ENCODE peak calls at places on chromosomes 16 and 17, in six cellular contexts. I is K562, N is AG20443, X is pulmonary artery endothelial cell, P is H54, R is nucleus accumbens. E is an unnamed sample.

GRCh38 chr17:75589919-75590303 is 2.3 kb downstream of the MYO15B start:
- DNase-seq in I (no peak), N (no peak), X (no peak), P (no peak), R (no peak), E (no peak)

GRCh38 chr16:51524555-51525373 is 373.7 kb upstream of the SALL1 start:
- DNase-seq in I (no peak), N (peak), X (no peak), P (no peak), R (peak), E (peak)

GRCh38 chr17:31508310-31509094 is 117.0 kb downstream of the RAB11FIP4 start:
- DNase-seq in I (peak), N (no peak), X (no peak), P (no peak), R (no peak), E (peak)

GRCh38 chr17:8013731-8014557 is 11.5 kb downstream of the GUCY2D start:
- DNase-seq in I (no peak), N (no peak), X (no peak), P (no peak), R (no peak), E (no peak)

GRCh38 chr17:71192039-71192555 is 928.7 kb upstream of the SOX9 start:
- DNase-seq in I (no peak), N (no peak), X (no peak), P (no peak), R (no peak), E (no peak)

GRCh38 chr16:5449901-5450300 is 352.3 kb upstream of the EEF2KMT start:
- DNase-seq in I (no peak), N (no peak), X (no peak), P (no peak), R (no peak), E (no peak)

GRCh38 chr17:59753522-59754467 is 46.3 kb downstream of the VMP1 start:
- DNase-seq in I (peak), N (peak), X (peak), P (peak), R (no peak), E (peak)

GRCh38 chr17:6796017-6796886 is 20.2 kb downstream of the FBXO39 start:
- DNase-seq in I (no peak), N (no peak), X (no peak), P (no peak), R (no peak), E (no peak)

GRCh38 chr16:73058221-73058615 is 10.3 kb upstream of the ZFHX3 start:
- DNase-seq in I (peak), N (peak), X (no peak), P (no peak), R (no peak), E (no peak)

GRCh38 chr17:68101992-68102758 is 66.6 kb downstream of the KPNA2 start:
- DNase-seq in I (no peak), N (peak), X (no peak), P (no peak), R (peak), E (peak)

GRCh38 chr17:9370464-9370863 is 205.2 kb downstream of the STX8 start:
- DNase-seq in I (no peak), N (no peak), X (no peak), P (no peak), R (no peak), E (peak)

GRCh38 chr17:27327397-27327796 is 33.5 kb downstream of the WSB1 start:
- DNase-seq in I (no peak), N (no peak), X (no peak), P (no peak), R (no peak), E (no peak)